ENCODE peak calls at places on chromosomes 3 and 15, in five cellular contexts. H is T47D, D is K562, A is HepG2, Q is HCT116. E is an unnamed sample.

GRCh38 chr3:172189213-172189612 is 149.8 kb downstream of the FNDC3B start:
- DNase-seq in Q (no peak), D (no peak), A (no peak), H (no peak), E (no peak)

GRCh38 chr15:37860896-37861295 is 73.5 kb upstream of the TMCO5A start:
- DNase-seq in D (no peak), Q (no peak), A (no peak), H (no peak), E (no peak)

GRCh38 chr3:164514576-164514975 is 563.7 kb downstream of the SI start:
- DNase-seq in Q (no peak), A (no peak), D (no peak), H (no peak), E (no peak)

GRCh38 chr15:69119016-69119415 is 41.4 kb upstream of the GLCE start:
- DNase-seq in H (no peak), A (no peak), Q (no peak), D (no peak), E (no peak)

GRCh38 chr3:33060609-33061337 is 36.2 kb downstream of the GLB1 start:
- DNase-seq in A (no peak), D (no peak), Q (no peak), H (no peak), E (no peak)

GRCh38 chr15:39896101-39896500 is 24.0 kb downstream of the GPR176 start:
- DNase-seq in A (no peak), D (no peak), Q (no peak), H (no peak), E (no peak)

GRCh38 chr3:97692831-97693230 is 71.7 kb upstream of the ARL6 start:
- DNase-seq in Q (no peak), D (no peak), A (no peak), H (no peak), E (no peak)

GRCh38 chr15:64667736-64668161 is 107.6 kb downstream of the RBPMS2 start:
- DNase-seq in Q (no peak), H (no peak), D (no peak), A (no peak), E (no peak)

GRCh38 chr15:60184579-60184978 is 180.5 kb downstream of the FOXB1 start:
- DNase-seq in Q (no peak), A (no peak), D (no peak), H (no peak), E (no peak)

GRCh38 chr15:85417276-85417675 is 36.9 kb downstream of the AKAP13 start:
- DNase-seq in D (no peak), A (no peak), Q (no peak), H (no peak), E (no peak)

GRCh38 chr3:30098656-30099454 is 507.5 kb upstream of the TGFBR2 start:
- DNase-seq in D (no peak), A (peak), Q (peak), H (no peak), E (no peak)

DNA sequence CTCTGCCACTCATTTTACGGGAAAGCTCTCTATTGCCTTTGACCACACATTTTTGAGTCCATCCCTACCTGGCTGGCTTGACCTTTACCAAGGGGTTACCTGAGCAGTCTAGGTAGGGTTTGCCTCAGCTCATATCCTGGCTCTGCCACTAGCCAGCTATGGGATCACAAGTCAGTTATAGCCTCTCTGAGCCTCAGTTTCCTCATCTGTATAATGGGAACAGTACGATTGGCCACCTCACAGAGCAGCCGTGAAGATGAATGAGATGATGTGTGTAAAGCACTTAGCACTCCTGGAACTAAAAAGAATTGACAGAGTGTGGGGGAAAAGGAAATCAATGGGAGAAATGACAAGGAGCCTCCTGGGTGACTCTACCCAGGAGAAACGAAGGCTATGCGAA is 28.0 kb downstream of the SPATA12 start:
- DNase-seq in Q (no peak), D (no peak), A (no peak), H (no peak), E (no peak)
- TF ChIP-seq JUND in Q (no peak), D (no peak), A (no peak), H (no peak), E (no peak)

GRCh38 chr3:51711352-51712019 is 4.6 kb downstream of the GRM2 start:
- DNase-seq in A (no peak), D (no peak), H (no peak), Q (no peak), E (peak)
- TF ChIP-seq JUND in A (no peak), D (no peak), H (no peak), Q (no peak), E (no peak)

DNA sequence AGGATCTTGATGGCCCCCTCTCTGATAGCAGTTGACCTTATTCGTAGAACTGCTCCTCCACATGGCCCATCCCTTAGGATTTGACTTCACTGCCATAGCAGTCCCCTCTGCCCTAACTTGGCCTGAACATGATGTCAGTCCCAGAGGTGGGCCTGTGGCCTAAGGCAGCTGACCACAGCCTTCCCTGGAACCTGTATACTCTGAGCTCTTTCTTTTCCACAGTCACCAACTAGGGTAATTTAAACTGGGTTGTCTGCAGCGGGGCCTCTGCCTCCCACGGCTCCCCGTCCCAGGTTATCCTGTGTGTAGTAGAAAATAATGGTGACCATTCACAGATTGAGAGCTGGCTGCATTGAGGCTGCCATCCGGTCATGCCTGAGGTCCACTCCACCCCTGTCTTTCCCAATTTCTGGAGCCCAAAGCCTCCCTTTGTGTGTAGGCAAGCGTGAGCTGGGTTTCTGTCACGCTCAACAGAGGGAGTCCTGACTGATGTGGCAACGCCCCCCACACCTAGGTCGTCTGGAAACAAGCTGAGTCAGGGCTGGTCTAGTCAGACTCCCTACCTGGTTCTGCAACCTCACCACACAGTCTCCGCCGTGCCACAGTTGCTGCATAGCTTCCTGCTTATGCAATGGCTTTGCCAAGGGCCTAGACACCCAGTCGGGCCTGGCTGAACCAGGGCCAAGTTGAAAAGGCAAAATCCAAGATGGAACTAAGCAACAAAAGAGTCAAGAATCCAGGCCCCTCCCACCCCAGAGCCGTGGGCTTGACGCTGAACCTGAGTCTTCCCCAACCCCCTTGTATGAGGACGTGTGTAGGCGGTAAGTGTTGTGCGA is 284.5 kb downstream of the XXYLT1 start:
- DNase-seq in D (no peak), Q (no peak), A (peak), H (no peak), E (no peak)
- TF ChIP-seq JUND in D (no peak), Q (no peak), A (no peak), H (no peak), E (no peak)

GRCh38 chr3:55505776-55506175 is 18.7 kb upstream of the WNT5A start:
- DNase-seq in Q (no peak), A (no peak), H (no peak), D (no peak), E (no peak)

GRCh38 chr3:55511895-55512585 is 24.9 kb upstream of the WNT5A start:
- DNase-seq in H (no peak), D (no peak), Q (no peak), A (no peak), E (no peak)

GRCh38 chr3:55512586-55513343 is 25.7 kb upstream of the WNT5A start:
- DNase-seq in D (no peak), A (no peak), H (no peak), Q (no peak), E (no peak)

GRCh38 chr3:55508335-55508734 is 21.2 kb upstream of the WNT5A start:
- DNase-seq in H (no peak), Q (no peak), D (no peak), A (no peak), E (no peak)

DNA sequence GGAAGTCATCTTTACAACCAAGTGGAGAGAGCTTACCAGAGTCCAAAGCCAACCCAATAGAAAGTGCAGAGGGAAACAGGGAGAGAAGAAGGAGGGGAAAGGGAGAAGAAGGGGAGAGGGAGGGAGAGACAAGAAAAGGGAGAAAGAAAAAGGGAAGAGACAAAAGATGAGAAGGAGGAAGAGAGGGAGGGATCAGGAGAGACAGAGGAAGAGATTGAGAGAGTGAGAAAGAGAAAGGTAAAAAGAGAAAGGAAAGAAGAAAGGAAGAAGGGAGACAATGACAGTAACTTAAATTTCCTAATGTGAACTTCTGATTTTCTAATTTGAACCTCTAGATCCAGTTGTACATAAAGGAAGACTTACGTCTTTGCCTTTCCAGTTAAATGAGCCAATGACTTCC is 20.7 kb upstream of the WNT5A start:
- DNase-seq in D (no peak), Q (no peak), H (no peak), A (no peak), E (no peak)
- TF ChIP-seq JUND in D (no peak), Q (no peak), H (no peak), A (no peak), E (no peak)

GRCh38 chr15:57591822-57592367 is at the start of gene MYZAP:
- DNase-seq in Q (no peak), D (peak), A (no peak), H (peak), E (peak)
- TF ChIP-seq JUND in Q (no peak), D (no peak), A (no peak), H (no peak), E (no peak)

GRCh38 chr3:134896141-134896540 is 101.1 kb downstream of the EPHB1 start:
- DNase-seq in A (no peak), Q (no peak), D (no peak), H (no peak), E (no peak)

GRCh38 chr3:134895181-134895580 is 100.1 kb downstream of the EPHB1 start:
- DNase-seq in D (no peak), H (no peak), Q (no peak), A (no peak), E (no peak)

GRCh38 chr3:134898315-134898714 is 103.3 kb downstream of the EPHB1 start:
- DNase-seq in A (no peak), D (no peak), H (no peak), Q (no peak), E (no peak)

GRCh38 chr3:134896696-134897095 is 101.6 kb downstream of the EPHB1 start:
- DNase-seq in H (no peak), D (no peak), Q (no peak), A (no peak), E (no peak)

DNA sequence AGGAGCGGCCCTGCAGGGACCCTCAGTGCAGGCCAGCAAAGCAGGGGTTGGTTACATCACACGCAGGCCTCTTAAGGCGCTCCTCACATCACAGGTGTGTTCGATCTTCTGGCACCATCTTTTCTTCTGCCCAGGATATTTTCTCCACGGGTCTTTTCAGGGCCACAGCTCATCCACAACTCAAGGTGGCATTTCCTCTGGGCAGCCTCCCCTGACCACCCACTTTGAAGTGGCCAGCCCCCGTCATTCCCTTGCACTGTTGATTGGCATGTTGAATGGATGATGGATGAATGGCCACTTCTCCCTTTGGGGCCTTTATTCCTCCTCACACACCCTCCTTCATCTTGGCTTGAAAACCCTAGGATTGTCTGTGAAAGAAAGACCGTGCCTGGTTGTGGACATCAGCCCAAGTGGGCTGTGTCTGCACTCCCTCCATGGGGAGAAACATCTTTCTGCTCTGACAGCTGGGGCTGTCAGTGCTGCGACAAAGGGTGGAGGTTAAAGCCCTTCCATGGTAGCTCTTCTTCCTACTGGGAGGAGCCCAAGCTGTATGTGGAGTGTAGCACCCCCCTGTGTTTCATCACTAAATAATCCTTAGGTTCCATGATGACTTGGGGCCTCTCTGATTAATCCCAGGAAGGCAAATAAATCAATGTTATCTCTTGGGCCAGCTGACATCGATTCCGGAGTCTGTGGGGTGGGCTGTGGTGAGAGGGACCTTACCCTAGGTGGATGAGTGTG is 102.5 kb downstream of the EPHB1 start:
- DNase-seq in A (no peak), H (no peak), Q (no peak), D (no peak), E (no peak)
- TF ChIP-seq JUND in A (no peak), H (no peak), Q (no peak), D (no peak), E (no peak)

GRCh38 chr3:38111201-38111600 is 25.7 kb downstream of the ACAA1 start:
- DNase-seq in Q (no peak), A (no peak), H (no peak), D (no peak), E (no peak)
- TF ChIP-seq JUND in Q (no peak), A (no peak), H (no peak), D (no peak), E (no peak)

GRCh38 chr3:143436231-143436930 is 316.8 kb downstream of the CHST2 start:
- DNase-seq in A (no peak), H (no peak), D (no peak), Q (no peak), E (no peak)
- TF ChIP-seq JUND in A (no peak), H (no peak), D (no peak), Q (no peak), E (no peak)